ENCODE peak calls at places on chromosome 1, in nine cellular contexts. X is PC-9, M is MV-4-11, H is hepatocyte, N is cardiac muscle cell, Y is HFF-Myc, V is NCI-H1105 treated with DMSO at 0.1 percent for 48 hours, O is adipocyte, E is H54. C is an unnamed sample.

GRCh38 chr1:6071219-6071618 is 25.5 kb downstream of the KCNAB2 start:
- DNase-seq in E (no peak), X (no peak), M (no peak), V (no peak), O (no peak), Y (no peak), N (no peak), H (no peak), C (no peak)

GRCh38 chr1:110136911-110137310 is 13.4 kb upstream of the SLC6A17 start:
- DNase-seq in V (peak), Y (no peak), E (no peak), N (peak), X (no peak), H (peak), O (no peak), M (no peak), C (no peak)

GRCh38 chr1:4702927-4703326 is 48.5 kb downstream of the AJAP1 start:
- DNase-seq in N (no peak), O (no peak), H (no peak), X (no peak), M (no peak), Y (peak), V (no peak), E (no peak), C (no peak)

GRCh38 chr1:34477632-34478141 is 277.2 kb upstream of the GJB5 start:
- DNase-seq in Y (no peak), O (no peak), X (no peak), V (no peak), H (no peak), E (no peak), N (no peak), M (no peak), C (no peak)

GRCh38 chr1:16348414-16349182 is 3.7 kb downstream of the FBXO42 start:
- DNase-seq in M (no peak), H (no peak), E (peak), N (no peak), V (no peak), Y (no peak), X (no peak), O (peak), C (no peak)

GRCh38 chr1:208158640-208159541 is 85.3 kb downstream of the PLXNA2 start:
- DNase-seq in X (no peak), O (no peak), M (peak), V (no peak), N (no peak), H (peak), Y (no peak), E (no peak), C (no peak)

GRCh38 chr1:65190229-65190628 is 42.2 kb downstream of the AK4 start:
- DNase-seq in N (no peak), V (no peak), X (no peak), M (no peak), E (no peak), O (no peak), Y (no peak), H (no peak), C (no peak)

GRCh38 chr1:162855461-162856150 is 5.4 kb downstream of the CCDC190 start:
- DNase-seq in X (no peak), N (no peak), V (no peak), H (no peak), M (no peak), Y (no peak), O (peak), E (no peak), C (peak)

GRCh38 chr1:47659141-47659540 is 221.3 kb downstream of the FOXD2 start:
- DNase-seq in H (no peak), M (no peak), N (no peak), E (no peak), Y (no peak), O (no peak), V (peak), X (no peak), C (no peak)

GRCh38 chr1:39687243-39687642 is 4.0 kb downstream of the HPCAL4 start:
- DNase-seq in H (no peak), Y (no peak), E (no peak), M (no peak), V (no peak), O (no peak), X (no peak), N (no peak), C (no peak)

GRCh38 chr1:198287916-198288315 is 131.1 kb downstream of the NEK7 start:
- DNase-seq in O (no peak), N (no peak), X (no peak), M (no peak), H (no peak), V (peak), Y (no peak), E (no peak), C (no peak)

GRCh38 chr1:159867322-159868064 is 5.0 kb upstream of the VSIG8 start:
- DNase-seq in X (peak), E (no peak), V (peak), Y (no peak), M (no peak), H (peak), N (peak), O (no peak), C (no peak)